ENCODE peak calls at places on chromosomes 12 and 14, in seven cellular contexts. T is psoas muscle, S is adipocyte, B is WERI-Rb-1, W is tibial artery, O is neural progenitor cell, G is Caco-2. D is an unnamed sample.
A peak's percentile ranks its signal among the peaks of the same experiment; 100 is the strongest.

GRCh38 chr12:132710062-132710421 is 600 bp upstream of the PGAM5 start:
- DNase-seq in T (no peak), S (peak; percentile 41), B (no peak), W (no peak), O (peak; percentile 60), G (no peak), D (no peak)

GRCh38 chr12:88833641-88834116 is 253.4 kb upstream of the KITLG start:
- DNase-seq in T (no peak), S (no peak), B (no peak), W (no peak), O (no peak), G (no peak), D (no peak)

GRCh38 chr12:118409834-118410233 is 33.5 kb downstream of the SUDS3 start:
- DNase-seq in T (no peak), S (no peak), B (no peak), W (no peak), O (no peak), G (no peak), D (no peak)

GRCh38 chr12:32894566-32894965 is 2.0 kb downstream of the PKP2 start:
- DNase-seq in T (no peak), S (no peak), B (no peak), W (no peak), O (no peak), G (no peak), D (no peak)

GRCh38 chr14:32023540-32023939 is 53.6 kb upstream of the ARHGAP5 start:
- DNase-seq in T (no peak), S (peak; percentile 6), B (no peak), W (no peak), O (no peak), G (no peak), D (no peak)

GRCh38 chr12:90321369-90321768 is 612.7 kb upstream of the ATP2B1 start:
- DNase-seq in T (no peak), S (no peak), B (no peak), W (no peak), O (no peak), G (no peak), D (no peak)

GRCh38 chr12:56158926-56159461 is 835 bp downstream of the MYL6 start:
- DNase-seq in T (peak; percentile 78), S (peak; percentile 88), B (peak; percentile 34), W (peak; percentile 94), O (peak; percentile 77), G (peak; percentile 75), D (peak; percentile 47)

GRCh38 chr14:36538051-36538450 is 18.0 kb upstream of the NKX2-1 start:
- DNase-seq in T (no peak), S (no peak), B (no peak), W (no peak), O (no peak), G (no peak), D (no peak)

GRCh38 chr14:57486767-57487379 is 6.8 kb downstream of the CCDC198 start:
- DNase-seq in T (no peak), S (peak; percentile 68), B (peak; percentile 11), W (no peak), O (peak; percentile 72), G (peak; percentile 34), D (peak; percentile 11)

GRCh38 chr12:19908825-19909224 is 459.5 kb upstream of the PDE3A start:
- DNase-seq in T (no peak), S (no peak), B (no peak), W (no peak), O (no peak), G (no peak), D (no peak)

GRCh38 chr12:72268386-72268785 is 3.8 kb upstream of the TRHDE start:
- DNase-seq in T (no peak), S (no peak), B (no peak), W (no peak), O (no peak), G (no peak), D (no peak)

GRCh38 chr14:74380172-74380571 is 31.9 kb downstream of the VRTN start:
- DNase-seq in T (no peak), S (peak; percentile 19), B (no peak), W (no peak), O (no peak), G (no peak), D (no peak)

GRCh38 chr12:89060133-89060532 is 292.2 kb downstream of the DUSP6 start:
- DNase-seq in T (no peak), S (no peak), B (no peak), W (no peak), O (peak; percentile 83), G (peak; percentile 6), D (peak; percentile 88)

GRCh38 chr14:36085861-36086260 is 90.7 kb downstream of the PTCSC3 start:
- DNase-seq in T (no peak), S (no peak), B (no peak), W (no peak), O (no peak), G (no peak), D (no peak)

GRCh38 chr12:60419986-60420385 is 824.2 kb downstream of the SLC16A7 start:
- DNase-seq in T (no peak), S (no peak), B (no peak), W (no peak), O (no peak), G (no peak), D (no peak)

GRCh38 chr12:46788247-46788887 is 37.4 kb downstream of the SLC38A4 start:
- DNase-seq in T (no peak), S (peak; percentile 50), B (no peak), W (no peak), O (no peak), G (no peak), D (peak; percentile 29)

GRCh38 chr12:132356686-132357622 is 27.6 kb upstream of the GALNT9 start:
- DNase-seq in T (no peak), S (peak; percentile 54), B (peak; percentile 94), W (no peak), O (no peak), G (no peak), D (no peak)

GRCh38 chr12:21413369-21414277 is 23.8 kb upstream of the PYROXD1 start:
- DNase-seq in T (no peak), S (no peak), B (peak; percentile 45), W (no peak), O (no peak), G (peak; percentile 66), D (no peak)

GRCh38 chr12:51275088-51275487 is 4.9 kb upstream of the SMAGP start:
- DNase-seq in T (no peak), S (no peak), B (no peak), W (no peak), O (peak; percentile 30), G (peak; percentile 36), D (no peak)

GRCh38 chr12:6229823-6230222 is 29.6 kb downstream of the CD9 start:
- DNase-seq in T (peak; percentile 73), S (peak; percentile 79), B (no peak), W (peak; percentile 88), O (no peak), G (peak; percentile 44), D (peak; percentile 71)

GRCh38 chr12:41286426-41286825 is 98.3 kb downstream of the PDZRN4 start:
- DNase-seq in T (no peak), S (no peak), B (no peak), W (no peak), O (no peak), G (no peak), D (no peak)

DNA sequence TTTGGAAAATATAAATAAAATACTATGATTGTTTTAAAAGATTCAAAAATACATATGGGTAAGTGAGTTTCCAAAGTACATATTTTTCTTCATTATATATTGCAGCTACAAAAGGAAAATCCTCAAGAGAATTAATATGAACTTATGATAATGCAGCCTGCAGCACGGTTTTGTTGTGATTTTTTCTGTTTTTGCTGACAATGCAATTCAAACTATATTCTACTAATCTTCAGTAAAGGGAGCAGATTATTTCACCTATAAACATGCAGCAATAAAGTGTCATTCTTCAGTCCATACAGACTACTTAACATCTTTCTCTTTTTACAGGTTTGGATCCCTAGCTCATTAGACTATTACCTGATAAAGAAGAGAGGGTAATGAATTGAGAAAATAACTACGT is 582.1 kb upstream of the MGAT4C start:
- DNase-seq in T (no peak), S (no peak), B (no peak), W (no peak), O (no peak), G (no peak), D (no peak)
- H3K4me3 ChIP-seq in T (no peak overlapping the region), S (no peak overlapping the region), B (no peak overlapping the region), W (peak overlapping the region; percentile 30), O (no peak overlapping the region), G (no peak overlapping the region), D (no peak overlapping the region)

GRCh38 chr14:95703341-95703740 is 10.6 kb downstream of the TCL1A start:
- DNase-seq in T (no peak), S (no peak), B (no peak), W (no peak), O (no peak), G (no peak), D (no peak)

GRCh38 chr14:95699397-95699796 is 13.2 kb downstream of the TCL1B start:
- DNase-seq in T (no peak), S (no peak), B (no peak), W (no peak), O (no peak), G (no peak), D (no peak)

GRCh38 chr14:95703805-95704204 is 10.1 kb downstream of the TCL1A start:
- DNase-seq in T (no peak), S (no peak), B (no peak), W (no peak), O (no peak), G (no peak), D (no peak)

GRCh38 chr14:95700221-95700976 is 13.5 kb downstream of the TCL1A start:
- DNase-seq in T (no peak), S (no peak), B (no peak), W (no peak), O (no peak), G (no peak), D (no peak)

GRCh38 chr14:95701846-95702221 is 12.1 kb downstream of the TCL1A start:
- DNase-seq in T (no peak), S (peak; percentile 6), B (no peak), W (no peak), O (no peak), G (no peak), D (no peak)
- H3K27me3 ChIP-seq in T (no peaks in the 10 kb centered on the region), S (peaks cover 40% of the 10 kb centered on the region), B (no peaks in the 10 kb centered on the region), W (no peaks in the 10 kb centered on the region), O (no peaks in the 10 kb centered on the region), G (no peaks in the 10 kb centered on the region), D (peaks cover 7% of the 10 kb centered on the region)

GRCh38 chr12:110677982-110678381 is 10.9 kb downstream of the HVCN1 start:
- DNase-seq in T (no peak), S (no peak), B (no peak), W (no peak), O (no peak), G (no peak), D (no peak)
- H3K4me3 ChIP-seq in T (no peak overlapping the region), S (no peak overlapping the region), B (no peak overlapping the region), W (no peak overlapping the region), O (no peak overlapping the region), G (no peak overlapping the region), D (no peak overlapping the region)

GRCh38 chr12:119994892-119995658 is 6.0 kb downstream of the BICDL1 start:
- DNase-seq in T (no peak), S (no peak), B (no peak), W (no peak), O (no peak), G (no peak), D (peak; percentile 17)

GRCh38 chr12:119996417-119996816 is 7.4 kb downstream of the BICDL1 start:
- DNase-seq in T (no peak), S (no peak), B (no peak), W (no peak), O (no peak), G (no peak), D (no peak)

GRCh38 chr12:120000556-120000955 is 11.5 kb downstream of the BICDL1 start:
- DNase-seq in T (no peak), S (no peak), B (no peak), W (no peak), O (no peak), G (no peak), D (no peak)

GRCh38 chr12:119998471-119999245 is 9.6 kb downstream of the BICDL1 start:
- DNase-seq in T (no peak), S (no peak), B (no peak), W (no peak), O (no peak), G (no peak), D (no peak)
- H3K27me3 ChIP-seq in T (no peaks in the 10 kb centered on the region), S (peaks cover 14% of the 10 kb centered on the region), B (no peaks in the 10 kb centered on the region), W (no peaks in the 10 kb centered on the region), O (no peaks in the 10 kb centered on the region), G (no peaks in the 10 kb centered on the region), D (peaks cover 4% of the 10 kb centered on the region)